ENCODE peak calls at places on chromosome 4, in seven cellular contexts. J is GM12865; D is mesenteric fat pad; P is astrocyte of the spinal cord; H is lower lobe of right lung; O is right atrium auricular region; S is activated CD8-positive, alpha-beta memory T cell treated with anti-CD3 and anti-CD28 coated beads, Interleukin-2, amount 50 U/mL, for 4 hours. E is an unnamed sample.

GRCh38 chr4:7358100-7358735 is 76.5 kb downstream of the PSAPL1 start:
- DNase-seq in D (no peak), H (no peak), P (peak; percentile 83), S (no peak), J (no peak), O (no peak), E (no peak)

GRCh38 chr4:77240469-77241066 is 83.6 kb downstream of the CCNG2 start:
- DNase-seq in D (no peak), P (peak; percentile 53), O (no peak), J (peak; percentile 76), S (peak; percentile 56), H (peak; percentile 63), E (no peak)

GRCh38 chr4:6943870-6944195 is 34.2 kb downstream of the TBC1D14 start:
- DNase-seq in O (no peak), S (no peak), J (no peak), H (no peak), P (no peak), D (no peak), E (no peak)

GRCh38 chr4:4330794-4331193 is 40.7 kb downstream of the ZBTB49 start:
- DNase-seq in P (no peak), D (no peak), S (no peak), H (no peak), O (no peak), J (no peak), E (no peak)

GRCh38 chr4:17218801-17219200 is 293.1 kb downstream of the QDPR start:
- DNase-seq in P (no peak), D (no peak), H (no peak), S (no peak), O (no peak), J (no peak), E (no peak)

GRCh38 chr4:2928242-2929155 is 34.7 kb downstream of the NOP14 start:
- DNase-seq in J (no peak), S (no peak), O (no peak), H (peak; percentile 49), P (no peak), D (peak; percentile 74), E (no peak)

GRCh38 chr4:113584407-113585150 is 177.0 kb downstream of the CAMK2D start:
- DNase-seq in D (no peak), S (no peak), O (no peak), H (no peak), J (no peak), P (peak; percentile 95), E (no peak)

GRCh38 chr4:168795346-168795745 is 214.7 kb downstream of the CBR4 start:
- DNase-seq in O (no peak), D (no peak), S (no peak), J (no peak), H (no peak), P (no peak), E (no peak)

GRCh38 chr4:185127021-185127925 is 15.8 kb upstream of the SLC25A4 start:
- DNase-seq in O (no peak), S (no peak), H (peak; percentile 53), D (no peak), J (no peak), P (no peak), E (no peak)

GRCh38 chr4:1081689-1082040 is 31.7 kb downstream of the RNF212 start:
- DNase-seq in O (no peak), D (peak; percentile 75), H (no peak), S (no peak), J (no peak), P (peak; percentile 40), E (peak; percentile 77)

GRCh38 chr4:52957220-52957686 is 95.1 kb downstream of the RASL11B start:
- DNase-seq in H (no peak), D (no peak), S (no peak), J (no peak), P (peak; percentile 41), O (no peak), E (no peak)

GRCh38 chr4:38210396-38211114 is 250.4 kb downstream of the PTTG2 start:
- DNase-seq in P (peak; percentile 83), D (no peak), H (no peak), O (no peak), S (no peak), J (no peak), E (no peak)

GRCh38 chr4:6709230-6710114 is at the start of gene MRFAP1L1:
- DNase-seq in J (peak; percentile 99), P (peak; percentile 98), D (peak; percentile 97), S (peak; percentile 97), O (peak; percentile 95), H (peak; percentile 98), E (no peak)

E was measured in vagina.